ENCODE peak calls at places on chromosomes 16 and 17, in six cellular contexts. U, H, G, X, I and R are unnamed samples. For H3K4me1, the result is how much of the 10 kb centered on the place peaks cover.

GRCh38 chr16:30585022-30585399 is 486 bp downstream of the ZNF785 start:
- DNase-seq in U (no peak), H (no peak), G (no peak), X (no peak), I (no peak), R (peak)

GRCh38 chr16:21300309-21301167 is 22.4 kb upstream of the CRYM start:
- DNase-seq in U (peak), H (peak), G (peak), X (peak), I (peak), R (peak)

GRCh38 chr17:73017653-73018052 is 74.8 kb downstream of the SLC39A11 start:
- DNase-seq in U (no peak), H (no peak), G (no peak), X (no peak), I (peak), R (no peak)

GRCh38 chr17:17853811-17854527 is 17.2 kb upstream of the SREBF1 start:
- DNase-seq in U (no peak), H (no peak), G (no peak), X (no peak), I (no peak), R (no peak)

GRCh38 chr17:40326014-40326831 is 17.2 kb downstream of the RARA start:
- DNase-seq in U (peak), H (no peak), G (peak), X (no peak), I (no peak), R (peak)

GRCh38 chr16:85608515-85608885 is 4.6 kb upstream of the GSE1 start:
- DNase-seq in U (no peak), H (no peak), G (no peak), X (no peak), I (no peak), R (no peak)

GRCh38 chr16:68778551-68779231 is 41.6 kb downstream of the CDH1 start:
- DNase-seq in U (no peak), H (no peak), G (no peak), X (no peak), I (no peak), R (no peak)

GRCh38 chr16:49078571-49078970 is 203.1 kb downstream of the CBLN1 start:
- DNase-seq in U (no peak), H (no peak), G (no peak), X (no peak), I (no peak), R (no peak)

GRCh38 chr17:27269201-27269600 is 24.7 kb upstream of the WSB1 start:
- DNase-seq in U (no peak), H (no peak), G (no peak), X (no peak), I (no peak), R (no peak)

GRCh38 chr16:88639231-88640038 is 1.1 kb downstream of the IL17C start:
- DNase-seq in U (no peak), H (no peak), G (no peak), X (no peak), I (no peak), R (no peak)

GRCh38 chr16:85366031-85366763 is 246.9 kb upstream of the GSE1 start:
- DNase-seq in U (no peak), H (peak), G (no peak), X (no peak), I (no peak), R (no peak)

GRCh38 chr17:61255609-61256008 is 144.0 kb upstream of the TBX2 start:
- DNase-seq in U (no peak), H (no peak), G (no peak), X (no peak), I (no peak), R (no peak)

GRCh38 chr17:64230551-64231408 is 32.3 kb downstream of the TEX2 start:
- DNase-seq in U (no peak), H (no peak), G (no peak), X (no peak), I (peak), R (no peak)

GRCh38 chr17:28519236-28519635 is 13.1 kb downstream of the FOXN1 start:
- DNase-seq in U (no peak), H (no peak), G (no peak), X (no peak), I (no peak), R (no peak)

GRCh38 chr17:70137451-70138230 is 31.7 kb upstream of the KCNJ2 start:
- DNase-seq in U (no peak), H (peak), G (peak), X (no peak), I (peak), R (peak)

GRCh38 chr17:68539536-68540469 is 27.6 kb downstream of the PRKAR1A start:
- DNase-seq in U (no peak), H (no peak), G (no peak), X (no peak), I (no peak), R (no peak)

GRCh38 chr16:77435240-77435819 is 496 bp upstream of the ADAMTS18 start:
- DNase-seq in U (no peak), H (no peak), G (no peak), X (no peak), I (no peak), R (no peak)

GRCh38 chr17:48830840-48831548 is at the start of gene CALCOCO2:
- DNase-seq in U (peak), H (peak), G (peak), X (peak), I (peak), R (peak)

GRCh38 chr16:88366704-88367047 is 16.1 kb upstream of the ZNF469 start:
- DNase-seq in U (no peak), H (no peak), G (no peak), X (no peak), I (no peak), R (no peak)

GRCh38 chr16:55871411-55872038 is 3.6 kb downstream of the CES5A start:
- DNase-seq in U (no peak), H (no peak), G (no peak), X (no peak), I (no peak), R (no peak)

GRCh38 chr17:40817103-40817682 is 5.2 kb downstream of the KRT10 start:
- DNase-seq in U (no peak), H (no peak), G (no peak), X (no peak), I (no peak), R (no peak)

GRCh38 chr16:47477680-47478079 is 16.5 kb downstream of the PHKB start:
- DNase-seq in U (no peak), H (no peak), G (no peak), X (no peak), I (peak), R (no peak)

GRCh38 chr17:72617557-72617956 is 474.9 kb downstream of the SLC39A11 start:
- DNase-seq in U (no peak), H (no peak), G (no peak), X (no peak), I (no peak), R (no peak)

GRCh38 chr17:19386276-19386863 is 620 bp downstream of the MFAP4 start:
- DNase-seq in U (peak), H (peak), G (peak), X (no peak), I (peak), R (peak)

GRCh38 chr17:8724451-8724850 is 20.2 kb downstream of the CCDC42 start:
- DNase-seq in U (no peak), H (no peak), G (no peak), X (no peak), I (no peak), R (no peak)

GRCh38 chr17:73231363-73231762 is 30.3 kb downstream of the CPSF4L start:
- DNase-seq in U (no peak), H (no peak), G (no peak), X (no peak), I (peak), R (no peak)

GRCh38 chr17:17645961-17646360 is 35.3 kb upstream of the RAI1 start:
- DNase-seq in U (no peak), H (no peak), G (no peak), X (no peak), I (peak), R (no peak)

GRCh38 chr16:65314246-65315003 is 192.6 kb upstream of the CDH11 start:
- DNase-seq in U (no peak), H (no peak), G (no peak), X (no peak), I (peak), R (no peak)

GRCh38 chr17:3543453-3543852 is 14.2 kb downstream of the TRPV3 start:
- DNase-seq in U (no peak), H (no peak), G (no peak), X (no peak), I (no peak), R (no peak)

GRCh38 chr16:25092489-25092888 is 19.1 kb upstream of the LCMT1 start:
- DNase-seq in U (no peak), H (no peak), G (no peak), X (no peak), I (no peak), R (no peak)

GRCh38 chr16:15827299-15827698 is 29.5 kb downstream of the MYH11 start:
- DNase-seq in U (peak), H (no peak), G (no peak), X (no peak), I (no peak), R (no peak)

GRCh38 chr16:1037023-1037933 is 35.3 kb upstream of the SSTR5 start:
- DNase-seq in U (no peak), H (no peak), G (no peak), X (no peak), I (peak), R (no peak)

GRCh38 chr16:81937305-81938038 is 73.8 kb downstream of the SDR42E1 start:
- DNase-seq in U (no peak), H (no peak), G (peak), X (no peak), I (no peak), R (no peak)

GRCh38 chr17:216625-217024 is 35.2 kb upstream of the DOC2B start:
- DNase-seq in U (peak), H (no peak), G (no peak), X (no peak), I (no peak), R (peak)

GRCh38 chr16:57297856-57298255 is 13.4 kb upstream of the PLLP start:
- DNase-seq in U (peak), H (peak), G (no peak), X (no peak), I (no peak), R (peak)

GRCh38 chr17:64261422-64262124 is 1.5 kb downstream of the TEX2 start:
- DNase-seq in U (no peak), H (no peak), G (no peak), X (no peak), I (no peak), R (no peak)

GRCh38 chr17:76871668-76872067 is 3.5 kb downstream of the MGAT5B start:
- DNase-seq in U (no peak), H (no peak), G (no peak), X (no peak), I (no peak), R (no peak)

GRCh38 chr17:76869209-76869877 is 1.1 kb downstream of the MGAT5B start:
- DNase-seq in U (no peak), H (no peak), G (no peak), X (no peak), I (no peak), R (no peak)

GRCh38 chr17:76868176-76868668 is at the start of gene MGAT5B:
- DNase-seq in U (peak), H (peak), G (peak), X (no peak), I (peak), R (peak)

GRCh38 chr17:76868669-76869208 is 535 bp downstream of the MGAT5B start:
- DNase-seq in U (no peak), H (no peak), G (no peak), X (no peak), I (no peak), R (no peak)

GRCh38 chr17:76869878-76870714 is 1.9 kb downstream of the MGAT5B start:
- DNase-seq in U (no peak), H (no peak), G (no peak), X (no peak), I (peak), R (no peak)
- H3K4me1 ChIP-seq in U (under half), H (under half), G (under half), X (under half), I (under half), R (under half)

DNA sequence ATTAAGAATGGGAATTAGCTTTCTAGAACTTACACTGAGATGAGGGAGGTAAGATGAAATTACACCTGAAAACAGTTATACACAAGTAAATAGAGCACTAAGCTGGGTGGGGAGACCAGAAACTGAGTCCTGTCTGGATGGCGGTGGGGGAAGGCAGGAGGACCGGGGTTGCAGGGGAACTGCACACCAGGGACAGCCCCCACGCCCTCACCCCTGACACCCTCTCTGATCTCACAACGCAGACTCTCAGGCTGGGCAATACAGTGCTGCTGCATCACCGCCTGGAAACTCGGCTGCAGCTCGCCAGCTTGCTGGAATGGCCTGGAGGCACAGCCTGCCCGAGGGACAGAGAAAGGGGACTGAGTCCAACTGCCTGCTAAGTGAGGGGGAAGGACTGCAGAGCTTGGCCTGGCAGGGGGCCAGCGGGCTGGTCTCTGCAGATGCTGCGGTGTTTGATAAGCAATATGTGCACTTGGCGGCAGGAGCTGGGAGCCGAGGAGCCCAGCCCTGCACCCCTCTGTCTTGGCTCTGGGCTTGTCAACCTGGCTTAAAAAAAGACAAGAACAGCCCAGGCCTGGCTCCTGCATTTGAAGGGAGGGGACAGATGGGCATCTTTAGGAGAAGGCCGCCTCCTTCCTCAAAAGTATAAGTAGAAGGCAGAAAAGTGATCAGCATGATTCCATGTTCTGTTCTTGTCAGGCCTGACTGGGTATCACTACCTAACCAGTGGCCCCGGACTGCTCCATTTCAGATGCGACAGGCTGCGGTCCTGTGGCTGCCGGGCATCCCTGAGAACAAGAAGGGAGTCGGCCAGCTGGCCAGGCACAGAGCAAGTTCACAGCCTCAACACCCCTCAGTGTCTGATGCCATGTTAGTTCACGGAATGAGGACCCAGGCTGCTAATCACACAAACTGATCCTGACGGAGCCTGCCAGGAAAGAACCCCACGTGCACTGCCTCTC is 30.2 kb downstream of the SPHK1 start:
- DNase-seq in U (peak), H (no peak), G (peak), X (no peak), I (peak), R (peak)
- H3K27ac ChIP-seq in U (no peak), H (no peak), G (peak), X (no peak), I (no peak), R (no peak)

DNA sequence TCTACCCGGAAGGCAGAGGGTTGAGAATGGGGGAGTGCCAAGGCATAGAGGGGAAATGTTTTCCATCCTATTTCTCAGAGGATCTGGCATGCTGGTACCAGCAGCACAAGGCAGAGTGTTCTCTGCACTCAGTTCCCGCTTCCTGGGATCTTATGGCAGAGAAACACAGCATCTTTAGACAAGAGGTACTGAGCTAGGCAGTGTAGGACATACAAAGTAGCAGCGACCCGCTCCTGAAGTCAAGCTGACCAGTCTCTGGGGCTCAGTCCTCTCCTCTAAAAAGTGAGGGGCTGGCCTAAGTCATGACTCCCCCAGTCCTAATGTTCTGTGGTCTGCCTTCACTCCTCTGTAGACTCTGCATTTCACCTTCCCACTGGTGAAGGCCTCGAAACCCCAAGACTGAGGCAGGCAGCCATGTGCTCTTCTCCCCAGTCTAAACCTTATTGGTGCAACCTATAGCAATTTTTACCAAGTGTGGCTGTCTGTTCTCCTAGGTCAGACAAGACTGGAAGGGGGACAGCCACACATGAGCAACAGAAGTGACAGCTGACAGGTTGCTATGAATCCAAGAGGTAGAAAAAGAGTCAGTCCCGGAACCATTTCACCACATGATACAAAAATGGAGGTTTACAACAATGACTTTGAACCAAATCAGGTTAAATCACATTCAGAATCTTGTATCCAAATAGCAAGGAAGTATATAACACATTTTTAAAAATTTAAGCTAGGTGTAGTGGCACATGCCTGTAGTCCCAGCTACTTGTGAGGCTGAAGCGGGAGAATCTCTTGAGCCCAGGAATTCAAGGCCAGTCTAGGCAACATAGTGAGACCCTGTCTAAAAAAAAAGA is 11.4 kb upstream of the TSPOAP1 start:
- DNase-seq in U (peak), H (no peak), G (no peak), X (no peak), I (no peak), R (peak)
- H3K4me3 ChIP-seq in U (peak), H (peak), G (no peak), X (no peak), I (peak), R (no peak)

DNA sequence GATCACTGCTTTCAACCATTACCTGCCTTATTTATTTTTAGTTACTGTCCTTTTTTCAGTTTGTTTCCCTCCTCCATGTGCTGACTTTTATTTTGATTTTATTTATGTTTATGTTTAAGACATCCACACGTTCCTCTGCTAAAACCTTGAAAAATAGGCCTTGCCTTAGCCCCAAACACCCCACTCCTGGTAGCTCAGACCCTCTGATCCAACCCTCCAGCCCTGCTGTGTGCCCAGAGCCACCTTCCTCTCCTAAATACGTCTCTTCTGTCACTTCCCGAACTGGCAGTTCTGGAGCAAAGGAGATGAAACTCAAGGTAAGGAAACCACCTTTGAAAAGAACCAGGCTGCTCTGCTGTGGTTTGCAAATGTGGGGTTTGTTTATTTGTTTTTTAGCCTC is 9.3 kb upstream of the STH start:
- DNase-seq in U (no peak), H (no peak), G (no peak), X (no peak), I (no peak), R (no peak)
- H3K4me1 ChIP-seq in U (under half), H (under half), G (under half), X (under half), I (under half), R (under half)

DNA sequence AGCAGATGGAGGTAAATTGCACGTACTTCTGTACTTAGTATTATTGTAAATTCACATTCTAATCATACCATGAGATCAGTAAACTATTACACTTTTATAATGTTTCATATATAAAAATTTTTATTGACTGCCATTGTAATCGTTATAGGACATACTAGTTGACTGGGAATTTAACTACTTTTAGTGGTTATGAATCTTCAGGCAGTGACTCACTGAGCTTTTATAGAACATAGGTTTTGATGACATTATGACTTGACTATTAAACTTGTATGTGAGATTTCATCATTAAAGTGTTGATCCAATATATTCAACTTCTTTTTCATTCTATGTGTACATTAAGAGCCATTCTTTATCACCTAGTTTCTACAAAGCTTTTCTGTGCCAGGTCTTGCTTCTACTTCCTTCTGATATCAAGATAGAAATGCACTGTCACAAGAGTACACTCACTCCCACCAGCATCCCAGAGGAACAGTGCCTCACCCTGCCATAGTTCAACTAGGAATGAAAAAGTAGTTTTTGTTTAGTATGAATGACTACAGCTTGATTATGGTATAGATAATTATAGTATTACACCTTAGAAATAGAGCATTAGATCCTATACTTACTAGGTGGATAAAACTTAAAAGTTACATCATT is 142.4 kb upstream of the RBL2 start:
- DNase-seq in U (no peak), H (no peak), G (no peak), X (no peak), I (peak), R (no peak)
- H3K27ac ChIP-seq in U (no peak), H (no peak), G (no peak), X (no peak), I (no peak), R (no peak)